ENCODE peak calls at places on chromosomes 3 and 15, in six cellular contexts. B, R, P, M, K and H are unnamed samples.

GRCh38 chr3:150149651-150150051 is 179.0 kb upstream of the PFN2 start:
- DNase-seq in B (no peak), R (no peak), P (no peak), M (peak), K (no peak), H (no peak)

GRCh38 chr15:32952062-32952461 is 234.3 kb downstream of the GREM1 start:
- DNase-seq in B (no peak), R (no peak), P (no peak), M (peak), K (no peak), H (no peak)

GRCh38 chr3:150484410-150484809 is 61.9 kb downstream of the SERP1 start:
- DNase-seq in B (no peak), R (no peak), P (no peak), M (no peak), K (no peak), H (no peak)

GRCh38 chr3:67937498-67938118 is 283.2 kb upstream of the SUCLG2 start:
- DNase-seq in B (no peak), R (no peak), P (no peak), M (no peak), K (no peak), H (no peak)

GRCh38 chr3:186985713-186986364 is 55.5 kb downstream of the ST6GAL1 start:
- DNase-seq in B (no peak), R (no peak), P (no peak), M (no peak), K (no peak), H (no peak)

GRCh38 chr15:41789237-41789636 is 15.0 kb downstream of the MAPKBP1 start:
- DNase-seq in B (no peak), R (no peak), P (no peak), M (no peak), K (no peak), H (no peak)

GRCh38 chr15:48680841-48681240 is 35.3 kb upstream of the FBN1 start:
- DNase-seq in B (no peak), R (no peak), P (no peak), M (peak), K (no peak), H (no peak)

GRCh38 chr3:4664412-4664811 is 171.3 kb downstream of the ITPR1 start:
- DNase-seq in B (no peak), R (no peak), P (no peak), M (no peak), K (no peak), H (no peak)

GRCh38 chr15:95442107-95442719 is 888.3 kb upstream of the NR2F2 start:
- DNase-seq in B (no peak), R (no peak), P (no peak), M (no peak), K (no peak), H (no peak)

GRCh38 chr3:8239718-8240698 is 261.6 kb upstream of the LMCD1 start:
- DNase-seq in B (peak), R (no peak), P (no peak), M (peak), K (peak), H (peak)

GRCh38 chr15:100766225-100767001 is 113.2 kb upstream of the ALDH1A3 start:
- DNase-seq in B (no peak), R (no peak), P (no peak), M (no peak), K (no peak), H (no peak)

GRCh38 chr3:23648965-23649328 is 156.8 kb upstream of the UBE2E1 start:
- DNase-seq in B (no peak), R (no peak), P (no peak), M (peak), K (no peak), H (no peak)